ENCODE peak calls at places on chromosome 1, in four cellular contexts. One of them, this sample, is unnamed.

GRCh38 chr1:222928212-222928611 is 113.4 kb downstream of the DISP1 start:
- DNase-seq in kidney epithelial cell: no peak
- DNase-seq in HL-60: no peak
- DNase-seq in spleen: peak
- DNase-seq in this sample: no peak

GRCh38 chr1:228000836-228001563 is 5.8 kb upstream of the WNT3A start:
- DNase-seq in HL-60: no peak
- DNase-seq in kidney epithelial cell: no peak
- DNase-seq in spleen: peak
- DNase-seq in this sample: no peak

GRCh38 chr1:54955359-54955758 is 25.1 kb upstream of the TMEM61 start:
- DNase-seq in kidney epithelial cell: no peak
- DNase-seq in HL-60: no peak
- DNase-seq in spleen: no peak
- DNase-seq in this sample: no peak

GRCh38 chr1:112614460-112615065 is 4.4 kb downstream of the ST7L start:
- DNase-seq in HL-60: no peak
- DNase-seq in spleen: no peak
- DNase-seq in kidney epithelial cell: no peak
- DNase-seq in this sample: no peak

GRCh38 chr1:73778511-73778910 is 419.5 kb downstream of the LRRIQ3 start:
- DNase-seq in HL-60: no peak
- DNase-seq in kidney epithelial cell: no peak
- DNase-seq in spleen: no peak
- DNase-seq in this sample: no peak

GRCh38 chr1:221708076-221708571 is 33.8 kb downstream of the DUSP10 start:
- DNase-seq in HL-60: peak
- DNase-seq in spleen: no peak
- DNase-seq in kidney epithelial cell: no peak
- DNase-seq in this sample: peak

GRCh38 chr1:180309338-180309737 is 79.3 kb downstream of the LHX4 start:
- DNase-seq in spleen: no peak
- DNase-seq in kidney epithelial cell: peak
- DNase-seq in HL-60: no peak
- DNase-seq in this sample: no peak

GRCh38 chr1:152697701-152698600 is at the start of gene LCE2A:
- DNase-seq in spleen: no peak
- DNase-seq in HL-60: no peak
- DNase-seq in kidney epithelial cell: no peak
- DNase-seq in this sample: no peak

GRCh38 chr1:196466656-196467055 is 141.6 kb downstream of the KCNT2 start:
- DNase-seq in kidney epithelial cell: peak
- DNase-seq in spleen: no peak
- DNase-seq in HL-60: no peak
- DNase-seq in this sample: no peak

GRCh38 chr1:65412256-65412983 is 8.0 kb upstream of the LEPR start:
- DNase-seq in kidney epithelial cell: no peak
- DNase-seq in HL-60: no peak
- DNase-seq in spleen: no peak
- DNase-seq in this sample: no peak

GRCh38 chr1:167161762-167162161 is 58.9 kb upstream of the POU2F1 start:
- DNase-seq in kidney epithelial cell: no peak
- DNase-seq in spleen: no peak
- DNase-seq in HL-60: no peak
- DNase-seq in this sample: no peak

GRCh38 chr1:119253366-119253765 is 112.9 kb upstream of the WARS2 start:
- DNase-seq in HL-60: no peak
- DNase-seq in spleen: no peak
- DNase-seq in kidney epithelial cell: no peak
- DNase-seq in this sample: no peak

GRCh38 chr1:209899948-209900347 is 38.1 kb upstream of the SYT14 start:
- DNase-seq in kidney epithelial cell: no peak
- DNase-seq in spleen: no peak
- DNase-seq in HL-60: no peak
- DNase-seq in this sample: no peak

GRCh38 chr1:236759252-236759859 is 35.7 kb upstream of the MTR start:
- DNase-seq in spleen: no peak
- DNase-seq in kidney epithelial cell: no peak
- DNase-seq in HL-60: peak
- DNase-seq in this sample: no peak

GRCh38 chr1:7491089-7491817 is 279.8 kb upstream of the VAMP3 start:
- DNase-seq in kidney epithelial cell: no peak
- DNase-seq in spleen: no peak
- DNase-seq in HL-60: no peak
- DNase-seq in this sample: no peak

GRCh38 chr1:43549921-43550597 is 19.4 kb downstream of the PTPRF start:
- DNase-seq in HL-60: no peak
- DNase-seq in spleen: no peak
- DNase-seq in kidney epithelial cell: peak
- DNase-seq in this sample: no peak

GRCh38 chr1:223870617-223871574 is 25.1 kb upstream of the TP53BP2 start:
- DNase-seq in kidney epithelial cell: no peak
- DNase-seq in spleen: peak
- DNase-seq in HL-60: peak
- DNase-seq in this sample: no peak

GRCh38 chr1:6351480-6352137 is 42.0 kb downstream of the ACOT7 start:
- DNase-seq in HL-60: no peak
- DNase-seq in kidney epithelial cell: no peak
- DNase-seq in spleen: no peak
- DNase-seq in this sample: no peak

GRCh38 chr1:92808353-92808752 is 23.4 kb upstream of the EVI5 start:
- DNase-seq in spleen: no peak
- DNase-seq in HL-60: no peak
- DNase-seq in kidney epithelial cell: no peak
- DNase-seq in this sample: no peak

GRCh38 chr1:64488862-64489261 is 18.9 kb downstream of the CACHD1 start:
- DNase-seq in spleen: no peak
- DNase-seq in HL-60: no peak
- DNase-seq in kidney epithelial cell: no peak
- DNase-seq in this sample: no peak

GRCh38 chr1:97135972-97136371 is 414.4 kb downstream of the PTBP2 start:
- DNase-seq in spleen: no peak
- DNase-seq in kidney epithelial cell: no peak
- DNase-seq in HL-60: no peak
- DNase-seq in this sample: no peak

GRCh38 chr1:232378266-232379041 is 251.5 kb downstream of the SIPA1L2 start:
- DNase-seq in spleen: no peak
- DNase-seq in HL-60: no peak
- DNase-seq in kidney epithelial cell: no peak
- DNase-seq in this sample: no peak

GRCh38 chr1:112242470-112242869 is 153.5 kb upstream of the CTTNBP2NL start:
- DNase-seq in HL-60: no peak
- DNase-seq in spleen: no peak
- DNase-seq in kidney epithelial cell: no peak
- DNase-seq in this sample: no peak

GRCh38 chr1:156705918-156706646 is 699 bp upstream of the CRABP2 start:
- DNase-seq in kidney epithelial cell: no peak
- DNase-seq in HL-60: no peak
- DNase-seq in spleen: peak
- DNase-seq in this sample: no peak

GRCh38 chr1:48676822-48677221 is 99.9 kb downstream of the BEND5 start:
- DNase-seq in spleen: no peak
- DNase-seq in HL-60: no peak
- DNase-seq in kidney epithelial cell: no peak
- DNase-seq in this sample: no peak

GRCh38 chr1:19866758-19867157 is 15.4 kb upstream of the OTUD3 start:
- DNase-seq in spleen: no peak
- DNase-seq in HL-60: no peak
- DNase-seq in kidney epithelial cell: no peak
- DNase-seq in this sample: no peak

GRCh38 chr1:3780901-3781300 is 8.4 kb downstream of the SMIM1 start:
- DNase-seq in HL-60: no peak
- DNase-seq in spleen: no peak
- DNase-seq in kidney epithelial cell: no peak
- DNase-seq in this sample: no peak

GRCh38 chr1:112727716-112728115 is 12.6 kb upstream of the PPM1J start:
- DNase-seq in spleen: no peak
- DNase-seq in HL-60: no peak
- DNase-seq in kidney epithelial cell: no peak
- DNase-seq in this sample: no peak

GRCh38 chr1:11341881-11342552 is 69.0 kb downstream of the UBIAD1 start:
- DNase-seq in HL-60: no peak
- DNase-seq in spleen: no peak
- DNase-seq in kidney epithelial cell: no peak
- DNase-seq in this sample: no peak

GRCh38 chr1:55034476-55035133 is 4.7 kb upstream of the PCSK9 start:
- DNase-seq in kidney epithelial cell: no peak
- DNase-seq in spleen: no peak
- DNase-seq in HL-60: no peak
- DNase-seq in this sample: no peak

GRCh38 chr1:152244576-152244975 is 20.6 kb upstream of the HRNR start:
- DNase-seq in spleen: no peak
- DNase-seq in kidney epithelial cell: no peak
- DNase-seq in HL-60: no peak
- DNase-seq in this sample: no peak

GRCh38 chr1:227730630-227731151 is 4.4 kb downstream of the JMJD4 start:
- DNase-seq in spleen: no peak
- DNase-seq in kidney epithelial cell: no peak
- DNase-seq in HL-60: no peak
- DNase-seq in this sample: no peak

GRCh38 chr1:98949606-98950005 is 55.1 kb downstream of the PLPPR5 start:
- DNase-seq in kidney epithelial cell: no peak
- DNase-seq in spleen: no peak
- DNase-seq in HL-60: no peak
- DNase-seq in this sample: no peak

GRCh38 chr1:17789926-17790325 is 34.8 kb downstream of the ACTL8 start:
- DNase-seq in kidney epithelial cell: no peak
- DNase-seq in spleen: no peak
- DNase-seq in HL-60: no peak
- DNase-seq in this sample: no peak

GRCh38 chr1:195714248-195714647 is 894.0 kb downstream of the KCNT2 start:
- DNase-seq in kidney epithelial cell: no peak
- DNase-seq in spleen: no peak
- DNase-seq in HL-60: no peak
- DNase-seq in this sample: no peak

GRCh38 chr1:50352428-50352827 is 70.8 kb downstream of the DMRTA2 start:
- DNase-seq in HL-60: no peak
- DNase-seq in kidney epithelial cell: no peak
- DNase-seq in spleen: no peak
- DNase-seq in this sample: no peak

GRCh38 chr1:16088996-16089395 is 15.5 kb upstream of the FAM131C start:
- DNase-seq in HL-60: no peak
- DNase-seq in kidney epithelial cell: peak
- DNase-seq in spleen: no peak
- DNase-seq in this sample: no peak

GRCh38 chr1:217053666-217054065 is 330.4 kb upstream of the ESRRG start:
- DNase-seq in HL-60: no peak
- DNase-seq in kidney epithelial cell: no peak
- DNase-seq in spleen: no peak
- DNase-seq in this sample: no peak

GRCh38 chr1:160028426-160028825 is 3.4 kb downstream of the PIGM start:
- DNase-seq in kidney epithelial cell: no peak
- DNase-seq in spleen: no peak
- DNase-seq in HL-60: no peak
- DNase-seq in this sample: no peak

DNA sequence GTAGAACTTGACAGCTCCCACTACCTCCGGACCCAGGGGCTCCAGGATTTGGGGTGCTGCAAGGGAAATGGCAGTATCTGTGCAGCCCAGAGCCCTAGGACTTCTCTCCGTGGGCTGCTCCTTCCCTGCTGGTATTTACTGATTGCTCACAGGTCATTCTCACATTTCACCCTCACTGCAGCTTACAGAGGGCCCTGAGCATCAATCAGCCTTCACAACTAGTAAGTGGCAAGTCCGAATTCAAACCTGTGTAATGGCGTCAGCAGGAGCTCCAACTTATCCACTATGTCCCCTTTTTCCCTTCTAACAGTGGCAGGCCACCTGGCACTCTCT is 32.4 kb downstream of the PIK3C2B start:
- DNase-seq in kidney epithelial cell: no peak
- DNase-seq in HL-60: no peak
- DNase-seq in spleen: peak
- DNase-seq in this sample: no peak
- H3K4me3 ChIP-seq in kidney epithelial cell: no peak
- H3K4me3 ChIP-seq in HL-60: no peak
- H3K4me3 ChIP-seq in spleen: no peak
- H3K4me3 ChIP-seq in this sample: no peak

GRCh38 chr1:169889871-169890270 is 3.8 kb downstream of the SCYL3 start:
- DNase-seq in HL-60: no peak
- DNase-seq in kidney epithelial cell: no peak
- DNase-seq in spleen: no peak
- DNase-seq in this sample: no peak
- TF ChIP-seq CTCF in HL-60: no peak
- TF ChIP-seq CTCF in kidney epithelial cell: no peak
- TF ChIP-seq CTCF in spleen: no peak
- TF ChIP-seq CTCF in this sample: no peak

GRCh38 chr1:149995927-149996326 is 14.6 kb downstream of the OTUD7B start:
- DNase-seq in spleen: no peak
- DNase-seq in kidney epithelial cell: peak
- DNase-seq in HL-60: no peak
- DNase-seq in this sample: no peak
- H3K4me3 ChIP-seq in spleen: no peak
- H3K4me3 ChIP-seq in kidney epithelial cell: no peak
- H3K4me3 ChIP-seq in HL-60: no peak
- H3K4me3 ChIP-seq in this sample: no peak

DNA sequence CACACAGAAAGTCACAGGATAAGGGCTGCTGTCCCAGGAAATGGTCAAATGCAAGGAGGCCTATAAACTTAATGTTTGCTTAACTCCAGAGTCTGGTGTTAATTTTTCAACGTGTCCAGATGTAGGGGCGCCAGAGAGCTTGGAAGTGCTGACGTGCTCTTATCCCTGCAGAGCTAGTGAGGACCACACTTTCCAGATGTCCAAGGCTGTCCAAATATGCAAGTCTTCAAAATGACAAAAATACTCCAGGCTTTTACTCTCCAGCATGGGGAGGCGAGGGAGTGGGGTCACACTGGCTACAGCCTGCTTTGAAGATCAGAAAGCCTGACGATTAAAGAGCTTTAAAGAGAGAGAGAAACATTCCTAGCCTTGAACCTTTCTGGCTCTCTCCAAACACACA is 57.6 kb downstream of the ABCA4 start:
- DNase-seq in HL-60: no peak
- DNase-seq in kidney epithelial cell: no peak
- DNase-seq in spleen: no peak
- DNase-seq in this sample: no peak
- TF ChIP-seq CTCF in HL-60: no peak
- TF ChIP-seq CTCF in kidney epithelial cell: peak
- TF ChIP-seq CTCF in spleen: peak
- TF ChIP-seq CTCF in this sample: peak

DNA sequence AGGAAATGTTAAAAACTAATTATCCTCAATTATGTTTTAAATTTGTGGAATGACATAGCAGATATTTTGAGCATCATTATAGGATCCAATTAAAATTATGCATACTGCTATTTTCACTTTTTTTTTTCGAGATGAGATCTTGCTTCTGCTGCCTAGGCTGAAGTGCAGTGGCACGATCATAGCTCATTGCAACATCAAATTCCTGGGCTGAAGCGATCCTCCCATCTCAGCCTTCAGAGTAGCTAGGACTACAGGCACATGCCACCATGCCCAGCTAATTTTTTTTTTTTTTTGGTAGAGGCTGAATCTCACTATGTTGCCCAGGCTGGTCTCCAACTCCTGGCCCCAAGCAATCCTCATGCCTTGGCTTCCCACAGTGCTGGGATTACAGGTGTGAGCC is 11.3 kb upstream of the SLC1A7 start:
- DNase-seq in spleen: no peak
- DNase-seq in kidney epithelial cell: no peak
- DNase-seq in HL-60: no peak
- DNase-seq in this sample: no peak
- H3K4me3 ChIP-seq in spleen: no peak
- H3K4me3 ChIP-seq in kidney epithelial cell: no peak
- H3K4me3 ChIP-seq in HL-60: no peak
- H3K4me3 ChIP-seq in this sample: no peak

GRCh38 chr1:176717052-176717754 is 254.2 kb downstream of the PAPPA2 start:
- DNase-seq in kidney epithelial cell: no peak
- DNase-seq in HL-60: no peak
- DNase-seq in spleen: no peak
- DNase-seq in this sample: no peak
- TF ChIP-seq CTCF in kidney epithelial cell: no peak
- TF ChIP-seq CTCF in HL-60: no peak
- TF ChIP-seq CTCF in spleen: no peak
- TF ChIP-seq CTCF in this sample: peak